ENCODE peak calls at places on chromosomes 16 and 17, in five cellular contexts. B is ovary, T is caudate nucleus, Q is ascending aorta, U is IMR-90. Z is an unnamed sample.
A peak's percentile ranks its signal among the peaks of the same experiment; 100 is the strongest.

GRCh38 chr17:10768766-10769383 is 35.0 kb downstream of the TMEM238L start:
- DNase-seq in B (no peak), T (no peak), Q (no peak), U (no peak), Z (no peak)

GRCh38 chr17:54996441-54996840 is 27.9 kb downstream of the STXBP4 start:
- DNase-seq in B (no peak), T (no peak), Q (no peak), U (no peak), Z (no peak)

GRCh38 chr17:30309591-30309990 is 17.8 kb upstream of the BLMH start:
- DNase-seq in B (no peak), T (no peak), Q (no peak), U (no peak), Z (no peak)

GRCh38 chr16:10180042-10180770 is 2.0 kb downstream of the GRIN2A start:
- DNase-seq in B (no peak), T (no peak), Q (no peak), U (no peak), Z (no peak)

GRCh38 chr17:67063146-67063545 is 18.8 kb downstream of the CACNG1 start:
- DNase-seq in B (no peak), T (no peak), Q (no peak), U (peak; percentile 61), Z (no peak)

GRCh38 chr17:13154403-13154802 is 136.6 kb upstream of the ELAC2 start:
- DNase-seq in B (no peak), T (no peak), Q (no peak), U (peak; percentile 33), Z (no peak)

GRCh38 chr17:76268991-76269981 is 4.1 kb downstream of the UBALD2 start:
- DNase-seq in B (no peak), T (no peak), Q (no peak), U (no peak), Z (no peak)

GRCh38 chr16:80993293-80993691 is 13.4 kb downstream of the CMC2 start:
- DNase-seq in B (no peak), T (no peak), Q (no peak), U (peak; percentile 90), Z (no peak)

GRCh38 chr17:78883090-78883532 is 19.9 kb downstream of the CEP295NL start:
- DNase-seq in B (peak; percentile 65), T (no peak), Q (peak; percentile 77), U (peak; percentile 75), Z (no peak)

GRCh38 chr16:88924834-88925539 is 52.0 kb downstream of the CBFA2T3 start:
- DNase-seq in B (no peak), T (no peak), Q (no peak), U (peak; percentile 73), Z (no peak)

GRCh38 chr16:10242076-10242475 is 59.8 kb upstream of the GRIN2A start:
- DNase-seq in B (no peak), T (no peak), Q (no peak), U (no peak), Z (no peak)

GRCh38 chr16:57028086-57028485 is 38.7 kb downstream of the NLRC5 start:
- DNase-seq in B (no peak), T (no peak), Q (no peak), U (no peak), Z (no peak)

GRCh38 chr16:89320717-89321501 is 103.4 kb downstream of the ZNF778 start:
- DNase-seq in B (peak; percentile 63), T (no peak), Q (no peak), U (peak; percentile 61), Z (no peak)

GRCh38 chr16:23434380-23434779 is 18.6 kb downstream of the COG7 start:
- DNase-seq in B (no peak), T (no peak), Q (no peak), U (peak; percentile 74), Z (no peak)

GRCh38 chr17:2071421-2072281 is 16.7 kb downstream of the HIC1 start:
- DNase-seq in B (peak; percentile 81), T (no peak), Q (no peak), U (peak; percentile 93), Z (no peak)

GRCh38 chr17:68598074-68598473 is 3.1 kb downstream of the FAM20A start:
- DNase-seq in B (no peak), T (no peak), Q (no peak), U (no peak), Z (no peak)

GRCh38 chr17:68600123-68600880 is 865 bp downstream of the FAM20A start:
- DNase-seq in B (peak; percentile 69), T (no peak), Q (no peak), U (no peak), Z (no peak)

GRCh38 chr17:68599873-68600122 is 1.4 kb downstream of the FAM20A start:
- DNase-seq in B (no peak), T (no peak), Q (no peak), U (no peak), Z (no peak)

GRCh38 chr17:68598545-68598961 is 2.6 kb downstream of the FAM20A start:
- DNase-seq in B (no peak), T (no peak), Q (no peak), U (no peak), Z (no peak)

GRCh38 chr17:68599091-68599872 is 1.9 kb downstream of the FAM20A start:
- DNase-seq in B (no peak), T (no peak), Q (no peak), U (no peak), Z (no peak)
- H3K27ac ChIP-seq in B (peak overlapping the region; percentile 63), T (no peak overlapping the region), Q (peak overlapping the region; percentile 22), U (no peak overlapping the region), Z (no peak overlapping the region)

GRCh38 chr16:85687651-85688471 is 893 bp downstream of the GINS2 start:
- DNase-seq in B (no peak), T (no peak), Q (no peak), U (no peak), Z (no peak)

GRCh38 chr16:85689285-85689949 is 663 bp upstream of the GINS2 start:
- DNase-seq in B (no peak), T (no peak), Q (no peak), U (no peak), Z (no peak)

GRCh38 chr16:85688586-85689284 is at the start of gene GINS2:
- DNase-seq in B (peak; percentile 88), T (peak; percentile 36), Q (peak; percentile 67), U (peak; percentile 84), Z (peak; percentile 87)

GRCh38 chr16:85690469-85691064 is 1.8 kb upstream of the GINS2 start:
- DNase-seq in B (no peak), T (no peak), Q (no peak), U (no peak), Z (no peak)

DNA sequence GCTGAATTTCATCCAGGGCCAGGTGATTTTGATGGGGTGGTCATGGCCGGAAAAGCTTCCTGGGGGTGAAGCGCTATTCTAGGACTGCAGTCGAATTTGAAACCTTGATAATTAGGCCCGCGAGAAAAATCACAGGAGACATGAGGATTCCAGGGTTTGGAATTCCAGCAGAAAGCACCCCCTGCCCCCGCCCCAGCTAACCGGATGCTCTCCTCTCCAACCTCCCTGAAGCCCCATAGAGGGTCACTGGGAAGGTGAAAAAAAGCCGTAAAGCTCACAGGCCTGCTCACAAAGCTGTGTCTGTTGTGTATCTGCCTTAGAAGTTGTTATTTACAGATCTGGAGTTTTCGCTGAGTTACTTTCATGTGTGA is 1.2 kb upstream of the GINS2 start:
- DNase-seq in B (no peak), T (no peak), Q (no peak), U (no peak), Z (no peak)
- H3K27ac ChIP-seq in B (no peak overlapping the region), T (no peak overlapping the region), Q (no peak overlapping the region), U (no peak overlapping the region), Z (no peak overlapping the region)

GRCh38 chr17:41448506-41448905 is 7.7 kb upstream of the KRT38 start:
- DNase-seq in B (no peak), T (no peak), Q (no peak), U (no peak), Z (no peak)
- H3K27ac ChIP-seq in B (no peak overlapping the region), T (no peak overlapping the region), Q (no peak overlapping the region), U (no peak overlapping the region), Z (no peak overlapping the region)

GRCh38 chr16:14070877-14071575 is at the start of gene MRTFB:
- DNase-seq in B (peak; percentile 88), T (peak; percentile 40), Q (no peak), U (peak; percentile 27), Z (peak; percentile 76)

GRCh38 chr16:14071576-14072271 is 605 bp downstream of the MRTFB start:
- DNase-seq in B (peak; percentile 46), T (no peak), Q (no peak), U (no peak), Z (no peak)

GRCh38 chr16:14072360-14072759 is 1.2 kb downstream of the MRTFB start:
- DNase-seq in B (no peak), T (no peak), Q (no peak), U (no peak), Z (no peak)

GRCh38 chr16:14069818-14070217 is 1.3 kb upstream of the MRTFB start:
- DNase-seq in B (no peak), T (no peak), Q (no peak), U (no peak), Z (no peak)

DNA sequence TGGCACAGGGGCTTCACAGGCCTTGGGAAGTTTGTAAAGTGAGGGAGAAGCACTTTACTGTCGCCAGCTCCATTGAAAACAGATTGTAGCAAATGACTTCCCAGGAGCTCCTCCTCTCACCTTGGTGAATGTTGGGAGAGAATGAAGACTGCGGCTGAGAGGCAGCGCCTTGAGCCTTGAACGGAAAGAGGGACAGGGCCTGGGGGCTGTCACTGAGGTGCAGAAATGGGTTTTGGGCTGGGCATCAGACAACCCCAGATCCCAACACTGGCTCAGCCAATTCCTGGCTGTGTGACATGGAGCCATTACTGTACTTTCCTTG is 603 bp upstream of the MRTFB start:
- DNase-seq in B (no peak), T (no peak), Q (no peak), U (no peak), Z (no peak)
- H3K27ac ChIP-seq in B (peak overlapping the region; percentile 70), T (peak overlapping the region; percentile 81), Q (peak overlapping the region; percentile 57), U (no peak overlapping the region), Z (peak overlapping the region; percentile 69)

GRCh38 chr17:73465851-73466250 is 154.1 kb upstream of the CDC42EP4 start:
- DNase-seq in B (no peak), T (no peak), Q (no peak), U (no peak), Z (no peak)

GRCh38 chr17:73466704-73467433 is 155.1 kb upstream of the CDC42EP4 start:
- DNase-seq in B (no peak), T (no peak), Q (no peak), U (no peak), Z (no peak)

GRCh38 chr17:73464447-73464846 is 152.6 kb upstream of the CDC42EP4 start:
- DNase-seq in B (no peak), T (no peak), Q (no peak), U (no peak), Z (no peak)

GRCh38 chr17:73462830-73463229 is 151.0 kb upstream of the CDC42EP4 start:
- DNase-seq in B (no peak), T (no peak), Q (no peak), U (no peak), Z (no peak)

DNA sequence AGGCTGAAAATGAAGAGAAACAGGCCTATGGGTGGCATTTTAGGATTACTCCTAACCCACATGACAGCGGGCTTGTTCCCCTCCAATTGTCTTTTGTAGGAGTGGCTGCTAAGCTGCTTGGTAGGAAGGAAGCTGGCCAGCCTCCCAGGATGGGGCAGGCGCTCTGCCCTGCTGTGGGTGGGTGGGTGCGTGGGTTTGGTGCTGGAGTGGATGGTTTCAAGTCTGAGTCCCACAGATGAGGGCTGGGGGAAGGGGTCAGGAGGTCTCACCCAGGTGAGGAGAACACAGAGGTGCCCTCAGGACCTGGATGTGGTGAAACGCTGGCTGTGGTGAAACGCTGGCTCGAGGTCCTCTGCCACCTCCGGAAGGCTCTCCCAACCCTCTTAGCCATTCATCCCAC is 153.3 kb upstream of the CDC42EP4 start:
- DNase-seq in B (no peak), T (no peak), Q (no peak), U (no peak), Z (no peak)
- H3K27ac ChIP-seq in B (no peak overlapping the region), T (no peak overlapping the region), Q (no peak overlapping the region), U (no peak overlapping the region), Z (no peak overlapping the region)

Z was measured in CD4-positive, alpha-beta T cell.